ENCODE peak calls at places on chromosomes 13 and 19, in seven cellular contexts. R, N, I, M, Z, B and T are unnamed samples.

GRCh38 chr19:751501-752341 is 809 bp downstream of the MISP start:
- DNase-seq in R (no peak), N (no peak), I (no peak), M (no peak), Z (peak), B (no peak), T (no peak)

GRCh38 chr13:105050696-105051095 is 1484.8 kb downstream of the EFNB2 start:
- DNase-seq in R (no peak), N (no peak), I (no peak), M (no peak), Z (no peak), B (no peak), T (no peak)

GRCh38 chr19:50039968-50040367 is 14.2 kb downstream of the ZNF473 start:
- DNase-seq in R (no peak), N (no peak), I (no peak), M (no peak), Z (no peak), B (no peak), T (no peak)

GRCh38 chr19:49145485-49146407 is 9.4 kb downstream of the HRC start:
- DNase-seq in R (peak), N (peak), I (peak), M (peak), Z (peak), B (peak), T (peak)

GRCh38 chr19:4868286-4868834 is 893 bp upstream of the PLIN3 start:
- DNase-seq in R (no peak), N (no peak), I (no peak), M (no peak), Z (no peak), B (no peak), T (no peak)

GRCh38 chr19:19485161-19485997 is 30.0 kb downstream of the TSSK6 start:
- DNase-seq in R (peak), N (no peak), I (no peak), M (no peak), Z (no peak), B (no peak), T (no peak)

GRCh38 chr13:95784161-95784880 is 107.4 kb downstream of the DNAJC3 start:
- DNase-seq in R (no peak), N (no peak), I (no peak), M (no peak), Z (no peak), B (no peak), T (no peak)

GRCh38 chr13:42466123-42466522 is 107.8 kb upstream of the TNFSF11 start:
- DNase-seq in R (no peak), N (no peak), I (no peak), M (no peak), Z (no peak), B (no peak), T (no peak)

GRCh38 chr19:10421240-10421948 is 1.1 kb downstream of the PDE4A start:
- DNase-seq in R (peak), N (no peak), I (no peak), M (no peak), Z (no peak), B (no peak), T (no peak)

GRCh38 chr19:14943601-14944000 is 2.3 kb downstream of the OR7C2 start:
- DNase-seq in R (peak), N (no peak), I (no peak), M (no peak), Z (no peak), B (no peak), T (no peak)

GRCh38 chr19:5125376-5125775 is 156.5 kb downstream of the KDM4B start:
- DNase-seq in R (no peak), N (no peak), I (no peak), M (no peak), Z (no peak), B (no peak), T (no peak)

GRCh38 chr19:28988066-28988465 is 224.9 kb downstream of the UQCRFS1 start:
- DNase-seq in R (no peak), N (no peak), I (no peak), M (no peak), Z (no peak), B (no peak), T (no peak)

GRCh38 chr13:52968074-52968700 is 60.4 kb upstream of the OLFM4 start:
- DNase-seq in R (peak), N (peak), I (peak), M (peak), Z (peak), B (peak), T (peak)

GRCh38 chr19:7533281-7533819 is 2.2 kb upstream of the PNPLA6 start:
- DNase-seq in R (no peak), N (peak), I (no peak), M (no peak), Z (no peak), B (no peak), T (peak)

GRCh38 chr19:708154-709141 is at the start of gene PALM:
- DNase-seq in R (peak), N (no peak), I (peak), M (no peak), Z (no peak), B (no peak), T (peak)

GRCh38 chr19:58338336-58338735 is 11.5 kb downstream of the ZSCAN22 start:
- DNase-seq in R (no peak), N (no peak), I (no peak), M (no peak), Z (no peak), B (no peak), T (no peak)

GRCh38 chr19:44202470-44202869 is 9.9 kb upstream of the ZNF227 start:
- DNase-seq in R (no peak), N (no peak), I (no peak), M (peak), Z (no peak), B (no peak), T (no peak)